ENCODE peak calls at places on chromosome 12, in seven cellular contexts. One of them, this sample, is unnamed. For H3K9me3, the result is how much of the 10 kb centered on the place peaks cover.

GRCh38 chr12:104974626-104975290 is 11.4 kb upstream of the NOPCHAP1 start:
- DNase-seq in ovary: no peak
- DNase-seq in hepatocyte: no peak
- DNase-seq in SK-N-SH: no peak
- DNase-seq in OCI-LY7: peak
- DNase-seq in CD4-positive, CD25-positive, alpha-beta regulatory T cell: no peak
- DNase-seq in ascending aorta: no peak
- DNase-seq in this sample: no peak

GRCh38 chr12:122323311-122324019 is 57.2 kb upstream of the VPS33A start:
- DNase-seq in ovary: no peak
- DNase-seq in hepatocyte: no peak
- DNase-seq in SK-N-SH: no peak
- DNase-seq in OCI-LY7: no peak
- DNase-seq in CD4-positive, CD25-positive, alpha-beta regulatory T cell: no peak
- DNase-seq in ascending aorta: no peak
- DNase-seq in this sample: no peak

GRCh38 chr12:115322275-115322674 is 638.3 kb upstream of the TBX3 start:
- DNase-seq in ovary: no peak
- DNase-seq in hepatocyte: no peak
- DNase-seq in SK-N-SH: no peak
- DNase-seq in OCI-LY7: no peak
- DNase-seq in CD4-positive, CD25-positive, alpha-beta regulatory T cell: no peak
- DNase-seq in ascending aorta: no peak
- DNase-seq in this sample: no peak

GRCh38 chr12:2335109-2335508 is 282.3 kb downstream of the CACNA1C start:
- DNase-seq in ovary: no peak
- DNase-seq in hepatocyte: no peak
- DNase-seq in SK-N-SH: no peak
- DNase-seq in OCI-LY7: no peak
- DNase-seq in CD4-positive, CD25-positive, alpha-beta regulatory T cell: no peak
- DNase-seq in ascending aorta: no peak
- DNase-seq in this sample: no peak

GRCh38 chr12:53776872-53777271 is 25.1 kb upstream of the CISTR start:
- DNase-seq in ovary: no peak
- DNase-seq in hepatocyte: no peak
- DNase-seq in SK-N-SH: no peak
- DNase-seq in OCI-LY7: no peak
- DNase-seq in CD4-positive, CD25-positive, alpha-beta regulatory T cell: no peak
- DNase-seq in ascending aorta: no peak
- DNase-seq in this sample: no peak

GRCh38 chr12:47308672-47309071 is 228.9 kb upstream of the AMIGO2 start:
- DNase-seq in ovary: no peak
- DNase-seq in hepatocyte: no peak
- DNase-seq in SK-N-SH: no peak
- DNase-seq in OCI-LY7: no peak
- DNase-seq in CD4-positive, CD25-positive, alpha-beta regulatory T cell: no peak
- DNase-seq in ascending aorta: no peak
- DNase-seq in this sample: no peak

GRCh38 chr12:4012977-4013968 is 140.1 kb upstream of the PARP11 start:
- DNase-seq in ovary: no peak
- DNase-seq in hepatocyte: no peak
- DNase-seq in SK-N-SH: no peak
- DNase-seq in OCI-LY7: no peak
- DNase-seq in CD4-positive, CD25-positive, alpha-beta regulatory T cell: no peak
- DNase-seq in ascending aorta: no peak
- DNase-seq in this sample: no peak

GRCh38 chr12:129607293-129607692 is 296.5 kb downstream of the TMEM132D start:
- DNase-seq in ovary: no peak
- DNase-seq in hepatocyte: peak
- DNase-seq in SK-N-SH: no peak
- DNase-seq in OCI-LY7: no peak
- DNase-seq in CD4-positive, CD25-positive, alpha-beta regulatory T cell: no peak
- DNase-seq in ascending aorta: no peak
- DNase-seq in this sample: no peak

GRCh38 chr12:62435337-62436163 is 31.1 kb upstream of the MON2 start:
- DNase-seq in ovary: peak
- DNase-seq in hepatocyte: peak
- DNase-seq in SK-N-SH: peak
- DNase-seq in OCI-LY7: peak
- DNase-seq in CD4-positive, CD25-positive, alpha-beta regulatory T cell: peak
- DNase-seq in ascending aorta: peak
- DNase-seq in this sample: no peak

GRCh38 chr12:78034025-78034424 is 203.3 kb downstream of the NAV3 start:
- DNase-seq in ovary: no peak
- DNase-seq in hepatocyte: no peak
- DNase-seq in SK-N-SH: no peak
- DNase-seq in OCI-LY7: no peak
- DNase-seq in CD4-positive, CD25-positive, alpha-beta regulatory T cell: no peak
- DNase-seq in ascending aorta: no peak
- DNase-seq in this sample: no peak

GRCh38 chr12:104486416-104486815 is 29.7 kb downstream of the CHST11 start:
- DNase-seq in ovary: no peak
- DNase-seq in hepatocyte: no peak
- DNase-seq in SK-N-SH: no peak
- DNase-seq in OCI-LY7: no peak
- DNase-seq in CD4-positive, CD25-positive, alpha-beta regulatory T cell: no peak
- DNase-seq in ascending aorta: peak
- DNase-seq in this sample: no peak

GRCh38 chr12:93107514-93107942 is 178.4 kb upstream of the EEA1 start:
- DNase-seq in ovary: no peak
- DNase-seq in hepatocyte: no peak
- DNase-seq in SK-N-SH: no peak
- DNase-seq in OCI-LY7: no peak
- DNase-seq in CD4-positive, CD25-positive, alpha-beta regulatory T cell: no peak
- DNase-seq in ascending aorta: no peak
- DNase-seq in this sample: no peak

GRCh38 chr12:111599459-111600295 is 562 bp upstream of the ATXN2 start:
- DNase-seq in ovary: peak
- DNase-seq in hepatocyte: peak
- DNase-seq in SK-N-SH: peak
- DNase-seq in OCI-LY7: peak
- DNase-seq in CD4-positive, CD25-positive, alpha-beta regulatory T cell: peak
- DNase-seq in ascending aorta: peak
- DNase-seq in this sample: peak

GRCh38 chr12:29782285-29782820 is 1.4 kb downstream of the TMTC1 start:
- DNase-seq in ovary: no peak
- DNase-seq in hepatocyte: peak
- DNase-seq in SK-N-SH: no peak
- DNase-seq in OCI-LY7: no peak
- DNase-seq in CD4-positive, CD25-positive, alpha-beta regulatory T cell: no peak
- DNase-seq in ascending aorta: peak
- DNase-seq in this sample: no peak

GRCh38 chr12:75979181-75979580 is 52.4 kb downstream of the PHLDA1 start:
- DNase-seq in ovary: no peak
- DNase-seq in hepatocyte: no peak
- DNase-seq in SK-N-SH: no peak
- DNase-seq in OCI-LY7: no peak
- DNase-seq in CD4-positive, CD25-positive, alpha-beta regulatory T cell: no peak
- DNase-seq in ascending aorta: no peak
- DNase-seq in this sample: no peak

GRCh38 chr12:123059501-123059900 is 79.0 kb downstream of the ARL6IP4 start:
- DNase-seq in ovary: no peak
- DNase-seq in hepatocyte: no peak
- DNase-seq in SK-N-SH: no peak
- DNase-seq in OCI-LY7: no peak
- DNase-seq in CD4-positive, CD25-positive, alpha-beta regulatory T cell: no peak
- DNase-seq in ascending aorta: no peak
- DNase-seq in this sample: no peak

GRCh38 chr12:47312794-47313426 is 233.2 kb upstream of the AMIGO2 start:
- DNase-seq in ovary: no peak
- DNase-seq in hepatocyte: peak
- DNase-seq in SK-N-SH: no peak
- DNase-seq in OCI-LY7: peak
- DNase-seq in CD4-positive, CD25-positive, alpha-beta regulatory T cell: no peak
- DNase-seq in ascending aorta: no peak
- DNase-seq in this sample: no peak

GRCh38 chr12:104823985-104824441 is 134.1 kb downstream of the SLC41A2 start:
- DNase-seq in ovary: no peak
- DNase-seq in hepatocyte: no peak
- DNase-seq in SK-N-SH: no peak
- DNase-seq in OCI-LY7: no peak
- DNase-seq in CD4-positive, CD25-positive, alpha-beta regulatory T cell: no peak
- DNase-seq in ascending aorta: no peak
- DNase-seq in this sample: no peak

GRCh38 chr12:122040579-122041386 is 19.1 kb downstream of the BCL7A start:
- DNase-seq in ovary: no peak
- DNase-seq in hepatocyte: peak
- DNase-seq in SK-N-SH: no peak
- DNase-seq in OCI-LY7: no peak
- DNase-seq in CD4-positive, CD25-positive, alpha-beta regulatory T cell: no peak
- DNase-seq in ascending aorta: no peak
- DNase-seq in this sample: no peak

GRCh38 chr12:12975322-12976077 is 23.5 kb upstream of the GPRC5D start:
- DNase-seq in ovary: no peak
- DNase-seq in hepatocyte: no peak
- DNase-seq in SK-N-SH: peak
- DNase-seq in OCI-LY7: peak
- DNase-seq in CD4-positive, CD25-positive, alpha-beta regulatory T cell: no peak
- DNase-seq in ascending aorta: peak
- DNase-seq in this sample: no peak

GRCh38 chr12:113403435-113404415 is at the start of gene SDS:
- DNase-seq in ovary: peak
- DNase-seq in hepatocyte: peak
- DNase-seq in SK-N-SH: peak
- DNase-seq in OCI-LY7: no peak
- DNase-seq in CD4-positive, CD25-positive, alpha-beta regulatory T cell: no peak
- DNase-seq in ascending aorta: no peak
- DNase-seq in this sample: no peak

GRCh38 chr12:6953417-6954315 is 2.5 kb downstream of the PTPN6 start:
- DNase-seq in ovary: no peak
- DNase-seq in hepatocyte: no peak
- DNase-seq in SK-N-SH: peak
- DNase-seq in OCI-LY7: peak
- DNase-seq in CD4-positive, CD25-positive, alpha-beta regulatory T cell: peak
- DNase-seq in ascending aorta: peak
- DNase-seq in this sample: peak

GRCh38 chr12:80016684-80017083 is 81.8 kb upstream of the PPP1R12A start:
- DNase-seq in ovary: no peak
- DNase-seq in hepatocyte: no peak
- DNase-seq in SK-N-SH: no peak
- DNase-seq in OCI-LY7: no peak
- DNase-seq in CD4-positive, CD25-positive, alpha-beta regulatory T cell: no peak
- DNase-seq in ascending aorta: no peak
- DNase-seq in this sample: no peak

GRCh38 chr12:72268386-72268785 is 3.8 kb upstream of the TRHDE start:
- DNase-seq in ovary: no peak
- DNase-seq in hepatocyte: no peak
- DNase-seq in SK-N-SH: no peak
- DNase-seq in OCI-LY7: no peak
- DNase-seq in CD4-positive, CD25-positive, alpha-beta regulatory T cell: no peak
- DNase-seq in ascending aorta: no peak
- DNase-seq in this sample: no peak

GRCh38 chr12:41557081-41557480 is 369.0 kb downstream of the PDZRN4 start:
- DNase-seq in ovary: no peak
- DNase-seq in hepatocyte: no peak
- DNase-seq in SK-N-SH: no peak
- DNase-seq in OCI-LY7: no peak
- DNase-seq in CD4-positive, CD25-positive, alpha-beta regulatory T cell: no peak
- DNase-seq in ascending aorta: no peak
- DNase-seq in this sample: no peak

GRCh38 chr12:104578453-104578852 is 121.7 kb downstream of the CHST11 start:
- DNase-seq in ovary: no peak
- DNase-seq in hepatocyte: no peak
- DNase-seq in SK-N-SH: no peak
- DNase-seq in OCI-LY7: no peak
- DNase-seq in CD4-positive, CD25-positive, alpha-beta regulatory T cell: no peak
- DNase-seq in ascending aorta: no peak
- DNase-seq in this sample: no peak

GRCh38 chr12:34333337-34333736 is 311.0 kb downstream of the ALG10 start:
- DNase-seq in ovary: no peak
- DNase-seq in hepatocyte: no peak
- DNase-seq in SK-N-SH: no peak
- DNase-seq in OCI-LY7: no peak
- DNase-seq in CD4-positive, CD25-positive, alpha-beta regulatory T cell: no peak
- DNase-seq in ascending aorta: no peak
- DNase-seq in this sample: no peak

GRCh38 chr12:34335819-34336262 is 313.5 kb downstream of the ALG10 start:
- DNase-seq in ovary: no peak
- DNase-seq in hepatocyte: no peak
- DNase-seq in SK-N-SH: no peak
- DNase-seq in OCI-LY7: no peak
- DNase-seq in CD4-positive, CD25-positive, alpha-beta regulatory T cell: no peak
- DNase-seq in ascending aorta: no peak
- DNase-seq in this sample: no peak

GRCh38 chr12:34336619-34337465 is 314.5 kb downstream of the ALG10 start:
- DNase-seq in ovary: no peak
- DNase-seq in hepatocyte: no peak
- DNase-seq in SK-N-SH: peak
- DNase-seq in OCI-LY7: no peak
- DNase-seq in CD4-positive, CD25-positive, alpha-beta regulatory T cell: no peak
- DNase-seq in ascending aorta: no peak
- DNase-seq in this sample: no peak

GRCh38 chr12:34334538-34334937 is 312.2 kb downstream of the ALG10 start:
- DNase-seq in ovary: no peak
- DNase-seq in hepatocyte: no peak
- DNase-seq in SK-N-SH: no peak
- DNase-seq in OCI-LY7: no peak
- DNase-seq in CD4-positive, CD25-positive, alpha-beta regulatory T cell: no peak
- DNase-seq in ascending aorta: no peak
- DNase-seq in this sample: no peak

GRCh38 chr12:34334953-34335743 is 312.9 kb downstream of the ALG10 start:
- DNase-seq in ovary: no peak
- DNase-seq in hepatocyte: no peak
- DNase-seq in SK-N-SH: no peak
- DNase-seq in OCI-LY7: no peak
- DNase-seq in CD4-positive, CD25-positive, alpha-beta regulatory T cell: no peak
- DNase-seq in ascending aorta: no peak
- DNase-seq in this sample: no peak
- H3K9me3 ChIP-seq in ovary: under half
- H3K9me3 ChIP-seq in hepatocyte: under half
- H3K9me3 ChIP-seq in SK-N-SH: under half
- H3K9me3 ChIP-seq in OCI-LY7: under half
- H3K9me3 ChIP-seq in CD4-positive, CD25-positive, alpha-beta regulatory T cell: half or more
- H3K9me3 ChIP-seq in ascending aorta: under half
- H3K9me3 ChIP-seq in this sample: under half

GRCh38 chr12:38175538-38175937 is 141.0 kb upstream of the ALG10B start:
- DNase-seq in ovary: no peak
- DNase-seq in hepatocyte: no peak
- DNase-seq in SK-N-SH: no peak
- DNase-seq in OCI-LY7: no peak
- DNase-seq in CD4-positive, CD25-positive, alpha-beta regulatory T cell: no peak
- DNase-seq in ascending aorta: no peak
- DNase-seq in this sample: no peak
- H3K9me3 ChIP-seq in ovary: under half
- H3K9me3 ChIP-seq in hepatocyte: under half
- H3K9me3 ChIP-seq in SK-N-SH: under half
- H3K9me3 ChIP-seq in OCI-LY7: under half
- H3K9me3 ChIP-seq in CD4-positive, CD25-positive, alpha-beta regulatory T cell: under half
- H3K9me3 ChIP-seq in ascending aorta: under half
- H3K9me3 ChIP-seq in this sample: under half

GRCh38 chr12:127881371-127882140 is 385.4 kb upstream of the TMEM132C start:
- DNase-seq in ovary: no peak
- DNase-seq in hepatocyte: no peak
- DNase-seq in SK-N-SH: no peak
- DNase-seq in OCI-LY7: no peak
- DNase-seq in CD4-positive, CD25-positive, alpha-beta regulatory T cell: no peak
- DNase-seq in ascending aorta: no peak
- DNase-seq in this sample: no peak
- H3K9me3 ChIP-seq in ovary: under half
- H3K9me3 ChIP-seq in hepatocyte: under half
- H3K9me3 ChIP-seq in SK-N-SH: under half
- H3K9me3 ChIP-seq in OCI-LY7: under half
- H3K9me3 ChIP-seq in CD4-positive, CD25-positive, alpha-beta regulatory T cell: under half
- H3K9me3 ChIP-seq in ascending aorta: under half
- H3K9me3 ChIP-seq in this sample: under half

GRCh38 chr12:31944299-31944698 is 14.9 kb upstream of the RESF1 start:
- DNase-seq in ovary: no peak
- DNase-seq in hepatocyte: no peak
- DNase-seq in SK-N-SH: no peak
- DNase-seq in OCI-LY7: no peak
- DNase-seq in CD4-positive, CD25-positive, alpha-beta regulatory T cell: no peak
- DNase-seq in ascending aorta: no peak
- DNase-seq in this sample: no peak
- H3K9me3 ChIP-seq in ovary: under half
- H3K9me3 ChIP-seq in hepatocyte: under half
- H3K9me3 ChIP-seq in SK-N-SH: under half
- H3K9me3 ChIP-seq in OCI-LY7: half or more
- H3K9me3 ChIP-seq in CD4-positive, CD25-positive, alpha-beta regulatory T cell: under half
- H3K9me3 ChIP-seq in ascending aorta: under half
- H3K9me3 ChIP-seq in this sample: under half